ENCODE peak calls at places on chromosome 10, in eight cellular contexts. K is lower lobe of right lung, B is AG10803, W is esophagus squamous epithelium, C is GM03348, Q is HT1080, U is RCC 7860, R is PC-9. E is an unnamed sample.

GRCh38 chr10:18368681-18369080 is 228.5 kb downstream of the CACNB2 start:
- DNase-seq in W (no peak), K (no peak), U (no peak), R (no peak), C (peak; percentile 30), B (peak; percentile 4), Q (peak; percentile 4), E (no peak)

GRCh38 chr10:105195831-105196230 is 554.7 kb downstream of the SORCS3 start:
- DNase-seq in B (no peak), Q (no peak), C (no peak), R (no peak), K (no peak), W (no peak), U (no peak), E (no peak)

GRCh38 chr10:129754211-129755050 is 209.6 kb downstream of the EBF3 start:
- DNase-seq in Q (no peak), R (no peak), B (no peak), C (no peak), U (no peak), W (no peak), K (peak; percentile 6), E (no peak)

GRCh38 chr10:48474764-48475365 is 130.0 kb downstream of the ARHGAP22 start:
- DNase-seq in Q (no peak), R (no peak), C (no peak), K (no peak), W (no peak), U (no peak), B (no peak), E (no peak)

GRCh38 chr10:97179731-97180366 is 5.9 kb downstream of the SLIT1 start:
- DNase-seq in K (no peak), U (no peak), Q (peak; percentile 18), W (no peak), C (peak; percentile 60), R (no peak), B (no peak), E (peak; percentile 62)

GRCh38 chr10:70803768-70804423 is 11.9 kb upstream of the SGPL1 start:
- DNase-seq in K (no peak), Q (no peak), R (no peak), B (no peak), W (no peak), C (no peak), U (no peak), E (no peak)

GRCh38 chr10:94097656-94098055 is 103.9 kb downstream of the PLCE1 start:
- DNase-seq in B (no peak), K (no peak), W (no peak), R (no peak), U (peak; percentile 24), C (peak; percentile 20), Q (peak; percentile 72), E (peak; percentile 61)

GRCh38 chr10:43199684-43200537 is 61.7 kb downstream of the CSGALNACT2 start:
- DNase-seq in K (peak; percentile 39), Q (no peak), W (no peak), B (no peak), R (no peak), U (no peak), C (peak; percentile 6), E (peak; percentile 5)

GRCh38 chr10:38027992-38028391 is 17.5 kb downstream of the ZNF33A start:
- DNase-seq in K (no peak), Q (peak; percentile 70), B (no peak), U (peak; percentile 31), W (no peak), C (no peak), R (no peak), E (no peak)

GRCh38 chr10:72913287-72913686 is 19.7 kb downstream of the OIT3 start:
- DNase-seq in U (no peak), K (no peak), B (no peak), Q (no peak), C (no peak), W (no peak), R (no peak), E (no peak)

GRCh38 chr10:109103278-109103677 is 820.0 kb downstream of the XPNPEP1 start:
- DNase-seq in U (no peak), R (no peak), K (no peak), W (no peak), C (no peak), B (no peak), Q (no peak), E (no peak)

GRCh38 chr10:13437026-13437555 is 89.0 kb upstream of the SEPHS1 start:
- DNase-seq in K (no peak), Q (no peak), B (no peak), R (no peak), C (no peak), W (no peak), U (peak; percentile 39), E (no peak)

GRCh38 chr10:126749030-126749655 is 78.7 kb upstream of the C10orf90 start:
- DNase-seq in W (no peak), U (peak; percentile 65), R (peak; percentile 40), B (peak; percentile 82), K (peak; percentile 74), Q (peak; percentile 79), C (peak; percentile 85), E (peak; percentile 86)

GRCh38 chr10:78770167-78771090 is 298.3 kb upstream of the ZMIZ1 start:
- DNase-seq in K (no peak), R (no peak), W (no peak), C (no peak), U (no peak), B (no peak), Q (no peak), E (no peak)

GRCh38 chr10:116120688-116121087 is 152.3 kb downstream of the GFRA1 start:
- DNase-seq in C (no peak), R (no peak), U (no peak), K (no peak), Q (no peak), W (no peak), B (no peak), E (no peak)

GRCh38 chr10:103120546-103120945 is 72.5 kb downstream of the NT5C2 start:
- DNase-seq in B (no peak), K (no peak), Q (no peak), C (no peak), R (no peak), U (no peak), W (no peak), E (no peak)

GRCh38 chr10:78341953-78342614 is 308.4 kb downstream of the RPS24 start:
- DNase-seq in Q (no peak), U (no peak), W (no peak), K (no peak), C (no peak), R (no peak), B (no peak), E (no peak)

GRCh38 chr10:12252882-12253546 is 57.0 kb downstream of the CDC123 start:
- DNase-seq in K (no peak), U (peak; percentile 20), B (peak; percentile 6), W (no peak), R (no peak), C (peak; percentile 17), Q (no peak), E (no peak)

GRCh38 chr10:31101123-31101522 is 69.5 kb upstream of the ZNF438 start:
- DNase-seq in K (no peak), Q (peak; percentile 94), W (no peak), C (peak; percentile 65), U (peak; percentile 95), R (peak; percentile 88), B (peak; percentile 72), E (peak; percentile 81)

GRCh38 chr10:80590585-80591125 is 53.0 kb downstream of the SH2D4B start:
- DNase-seq in B (no peak), W (no peak), K (no peak), R (no peak), C (no peak), U (no peak), Q (no peak), E (no peak)

GRCh38 chr10:38047666-38048065 is 37.2 kb downstream of the ZNF33A start:
- DNase-seq in C (no peak), U (no peak), W (no peak), Q (peak; percentile 18), K (no peak), B (peak; percentile 11), R (no peak), E (no peak)

GRCh38 chr10:126080879-126081331 is 184.5 kb downstream of the FANK1 start:
- DNase-seq in C (peak; percentile 21), W (no peak), K (no peak), U (peak; percentile 86), R (no peak), B (peak; percentile 55), Q (peak; percentile 40), E (peak; percentile 40)

GRCh38 chr10:109287858-109288257 is 635.5 kb downstream of the XPNPEP1 start:
- DNase-seq in K (no peak), Q (no peak), U (no peak), R (no peak), B (no peak), C (no peak), W (no peak), E (no peak)

GRCh38 chr10:78177013-78177370 is 143.3 kb downstream of the RPS24 start:
- DNase-seq in U (no peak), B (no peak), Q (no peak), W (no peak), K (no peak), R (no peak), C (no peak), E (no peak)

GRCh38 chr10:95841711-95842498 is 65.9 kb upstream of the CC2D2B start:
- DNase-seq in B (peak; percentile 43), W (no peak), K (no peak), R (no peak), Q (peak; percentile 33), U (peak; percentile 25), C (peak; percentile 38), E (peak; percentile 51)

GRCh38 chr10:15898046-15898445 is 37.7 kb upstream of the MINDY3 start:
- DNase-seq in Q (peak; percentile 56), K (no peak), C (peak; percentile 34), R (no peak), B (peak; percentile 9), W (no peak), U (peak; percentile 9), E (peak; percentile 29)

GRCh38 chr10:24680647-24681475 is 42.8 kb downstream of the ARHGAP21 start:
- DNase-seq in W (no peak), U (no peak), R (no peak), B (peak; percentile 67), C (peak; percentile 33), Q (no peak), K (no peak), E (peak; percentile 32)

GRCh38 chr10:47021850-47022249 is 110.6 kb downstream of the PTPN20 start:
- DNase-seq in Q (no peak), K (no peak), C (peak; percentile 2), B (no peak), R (no peak), U (no peak), W (no peak), E (peak; percentile 5)

GRCh38 chr10:132833421-132834111 is 47.6 kb upstream of the NKX6-2 start:
- DNase-seq in C (no peak), K (no peak), U (no peak), B (no peak), W (no peak), R (no peak), Q (no peak), E (no peak)

GRCh38 chr10:130655313-130656186 is 519.4 kb downstream of the GLRX3 start:
- DNase-seq in W (no peak), B (no peak), Q (no peak), C (no peak), R (no peak), K (no peak), U (no peak), E (no peak)

GRCh38 chr10:131453772-131454634 is 142.5 kb upstream of the TCERG1L start:
- DNase-seq in C (no peak), B (no peak), K (no peak), Q (peak; percentile 54), R (no peak), U (no peak), W (no peak), E (no peak)

GRCh38 chr10:102341038-102341688 is 54.3 kb upstream of the NFKB2 start:
- DNase-seq in W (no peak), K (no peak), U (no peak), Q (no peak), C (no peak), R (no peak), B (peak; percentile 27), E (no peak)

GRCh38 chr10:13231808-13232207 is 2.4 kb downstream of the UCMA start:
- DNase-seq in W (no peak), Q (no peak), R (no peak), K (no peak), C (no peak), B (no peak), U (no peak), E (no peak)

GRCh38 chr10:91700788-91701444 is 68.0 kb upstream of the PPP1R3C start:
- DNase-seq in R (no peak), Q (peak; percentile 63), W (no peak), B (peak; percentile 65), C (peak; percentile 55), U (no peak), K (no peak), E (peak; percentile 53)